ENCODE peak calls at places on chromosome X, in four cellular contexts. D, E, C and H are unnamed samples.

GRCh38 chrX:86023806-86024205 is 23.6 kb downstream of the CHM start:
- DNase-seq in C (no peak), D (no peak), E (no peak), H (no peak)

GRCh38 chrX:96314974-96315373 is 369.7 kb upstream of the DIAPH2 start:
- DNase-seq in D (no peak), C (no peak), E (peak), H (no peak)

GRCh38 chrX:15873566-15873965 is 19.0 kb upstream of the AP1S2 start:
- DNase-seq in D (no peak), E (no peak), C (no peak), H (no peak)

GRCh38 chrX:45719751-45720501 is 519.2 kb upstream of the DIPK2B start:
- DNase-seq in C (no peak), D (no peak), E (no peak), H (no peak)

GRCh38 chrX:108397627-108398392 is 40.4 kb downstream of the COL4A6 start:
- DNase-seq in D (no peak), C (no peak), E (no peak), H (no peak)

GRCh38 chrX:148691456-148691855 is 191.0 kb downstream of the AFF2 start:
- DNase-seq in E (no peak), D (no peak), C (no peak), H (no peak)

GRCh38 chrX:40116925-40117324 is 19.2 kb upstream of the BCOR start:
- DNase-seq in C (no peak), D (no peak), E (no peak), H (no peak)

GRCh38 chrX:151151668-151152267 is 24.6 kb upstream of the GPR50 start:
- DNase-seq in E (peak), D (no peak), C (peak), H (peak)

GRCh38 chrX:111917591-111917990 is 41.6 kb downstream of the TRPC5OS start:
- DNase-seq in D (no peak), E (no peak), C (no peak), H (peak)

GRCh38 chrX:41665676-41666075 is 23.1 kb upstream of the GPR34 start:
- DNase-seq in C (no peak), E (no peak), D (no peak), H (no peak)

GRCh38 chrX:108362026-108362425 is 76.2 kb downstream of the COL4A6 start:
- DNase-seq in E (peak), C (no peak), D (no peak), H (no peak)

GRCh38 chrX:72028701-72029470 is 102.8 kb downstream of the RTL5 start:
- DNase-seq in E (no peak), C (peak), D (no peak), H (no peak)

GRCh38 chrX:71938371-71938770 is 27.7 kb downstream of the NHSL2 start:
- DNase-seq in C (no peak), E (no peak), D (no peak), H (no peak)

GRCh38 chrX:50613846-50614245 is 143.2 kb upstream of the DGKK start:
- DNase-seq in E (no peak), C (no peak), D (no peak), H (no peak)

GRCh38 chrX:100643943-100644587 is at the start of gene SRPX2:
- DNase-seq in D (no peak), E (no peak), C (no peak), H (no peak)

GRCh38 chrX:113400193-113400704 is 559.6 kb upstream of the AMOT start:
- DNase-seq in E (peak), D (no peak), C (no peak), H (peak)

GRCh38 chrX:51804741-51805140 is 61.5 kb downstream of the GSPT2 start:
- DNase-seq in E (no peak), C (no peak), D (no peak), H (no peak)

GRCh38 chrX:71603618-71604017 is 14.7 kb downstream of the CXCR3 start:
- DNase-seq in D (no peak), E (no peak), C (no peak), H (no peak)

GRCh38 chrX:6151971-6152370 is 76.7 kb downstream of the NLGN4X start:
- DNase-seq in E (no peak), C (no peak), D (no peak), H (no peak)

GRCh38 chrX:23786268-23786815 is 3.4 kb downstream of the SAT1 start:
- DNase-seq in E (no peak), C (no peak), D (no peak), H (no peak)

GRCh38 chrX:105328773-105329172 is 108.3 kb upstream of the TEX13A start:
- DNase-seq in C (no peak), D (no peak), E (no peak), H (no peak)

GRCh38 chrX:768596-768995 is 138.0 kb downstream of the SHOX start:
- DNase-seq in E (no peak), C (no peak), D (no peak), H (no peak)

GRCh38 chrX:39984191-39984956 is 113.4 kb downstream of the BCOR start:
- DNase-seq in D (peak), E (no peak), C (no peak), H (no peak)

GRCh38 chrX:150934453-150934852 is 36.0 kb upstream of the CD99L2 start:
- DNase-seq in D (no peak), E (no peak), C (no peak), H (no peak)

GRCh38 chrX:102712216-102712966 is at the start of gene GPRASP2:
- DNase-seq in C (peak), E (no peak), D (no peak), H (no peak)

GRCh38 chrX:97399400-97399799 is 515.7 kb downstream of the RPA4 start:
- DNase-seq in E (no peak), D (peak), C (no peak), H (no peak)

GRCh38 chrX:24173115-24173847 is 23.8 kb downstream of the ZFX start:
- DNase-seq in C (no peak), D (no peak), E (no peak), H (no peak)

GRCh38 chrX:72351606-72352338 is 46.1 kb upstream of the CITED1 start:
- DNase-seq in E (no peak), C (no peak), D (no peak), H (no peak)

GRCh38 chrX:72394518-72395163 is 88.9 kb upstream of the CITED1 start:
- DNase-seq in C (no peak), E (no peak), D (no peak), H (no peak)

GRCh38 chrX:44025611-44026010 is 52.4 kb upstream of the NDP start:
- DNase-seq in D (no peak), E (no peak), C (no peak), H (no peak)

GRCh38 chrX:37638047-37638446 is 47.5 kb upstream of the XK start:
- DNase-seq in E (no peak), D (no peak), C (no peak), H (no peak)

GRCh38 chrX:77961063-77961462 is 8.4 kb downstream of the PGAM4 start:
- DNase-seq in D (no peak), E (no peak), C (no peak), H (no peak)

GRCh38 chrX:1434871-1435240 is 17.9 kb downstream of the ASMTL start:
- DNase-seq in C (no peak), E (no peak), D (no peak), H (no peak)

DNA sequence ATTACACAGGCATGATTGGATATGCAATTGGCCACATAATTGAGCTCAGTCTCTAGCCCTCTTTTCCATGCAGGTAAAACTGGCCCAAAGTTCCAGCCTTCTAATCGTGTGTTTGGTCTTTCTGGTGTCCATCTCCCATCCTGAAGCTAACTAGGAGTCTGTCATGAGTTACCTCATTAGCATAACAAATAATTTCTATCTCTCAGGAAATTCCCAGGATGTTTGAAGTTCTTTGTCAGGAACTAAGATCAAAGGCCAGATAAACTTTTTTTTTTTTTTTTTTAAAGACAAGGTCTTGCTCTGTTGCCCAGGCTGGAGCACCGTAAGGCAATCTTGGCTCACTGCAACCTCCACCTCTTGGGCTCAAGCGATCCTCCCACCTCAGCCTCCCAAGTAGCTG is 15.8 kb downstream of the ATXN3L start:
- DNase-seq in D (no peak), C (no peak), E (no peak), H (no peak)
- H3K4me3 ChIP-seq in D (no peak), C (no peak), E (no peak), H (no peak)

GRCh38 chrX:13414006-13414647 is 94.3 kb upstream of the ATXN3L start:
- DNase-seq in C (no peak), D (no peak), E (no peak), H (no peak)
- TF ChIP-seq SUZ12 in C (no peak), D (no peak), E (no peak), H (no peak)

DNA sequence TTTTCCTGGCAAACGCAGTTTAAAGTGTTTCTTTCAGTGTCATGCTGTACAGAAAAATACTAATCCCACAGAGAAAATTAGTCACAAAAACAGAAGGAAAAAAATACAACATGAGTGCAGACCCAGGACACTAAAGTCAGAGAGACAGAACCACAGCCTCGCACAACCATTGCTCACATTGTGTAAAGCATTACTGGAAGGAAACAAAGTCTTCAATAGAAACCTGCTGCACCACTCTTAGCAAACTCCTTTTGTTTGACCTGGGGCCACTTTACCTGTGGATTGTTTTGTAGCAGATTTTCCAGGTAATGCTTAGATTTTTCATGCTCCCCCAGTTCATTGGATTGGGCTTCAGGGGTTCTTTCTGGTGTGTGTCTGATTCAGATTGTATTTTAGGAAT is 131.8 kb upstream of the TMLHE start:
- DNase-seq in D (no peak), E (no peak), C (no peak), H (no peak)
- H3K4me3 ChIP-seq in D (no peak), E (no peak), C (no peak), H (no peak)

GRCh38 chrX:48942895-48943294 is 14.5 kb downstream of the OTUD5 start:
- DNase-seq in E (no peak), C (no peak), D (no peak), H (no peak)

GRCh38 chrX:48940404-48940955 is 16.9 kb downstream of the OTUD5 start:
- DNase-seq in E (no peak), D (no peak), C (no peak), H (no peak)

GRCh38 chrX:48948589-48948988 is 8.8 kb downstream of the OTUD5 start:
- DNase-seq in D (no peak), C (no peak), E (no peak), H (no peak)

GRCh38 chrX:48945517-48946348 is 11.7 kb downstream of the OTUD5 start:
- DNase-seq in D (no peak), E (peak), C (peak), H (no peak)
- TF ChIP-seq SUZ12 in D (no peak), E (no peak), C (no peak), H (no peak)

GRCh38 chrX:53717205-53717604 is 30.7 kb upstream of the HUWE1 start:
- DNase-seq in E (no peak), C (no peak), D (peak), H (no peak)
- H3K4me3 ChIP-seq in E (no peak), C (no peak), D (no peak), H (no peak)

DNA sequence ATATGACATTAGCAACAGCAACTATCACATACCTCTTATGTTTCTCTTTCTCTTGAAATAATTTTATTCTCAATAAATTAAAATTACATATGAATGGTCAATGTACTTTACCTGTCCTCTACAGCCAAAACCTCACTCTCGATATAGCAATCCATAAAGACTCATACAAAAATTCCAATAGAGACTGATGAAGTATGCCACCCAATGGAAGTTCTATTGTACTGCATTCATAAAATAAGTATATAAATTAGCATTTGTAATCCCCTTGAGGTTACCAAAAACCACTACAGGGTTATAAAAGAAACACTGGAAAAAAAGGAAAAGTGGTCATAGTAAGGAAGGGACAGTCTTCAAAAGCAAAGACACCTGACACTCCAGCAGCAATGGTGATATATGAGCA is 32.8 kb downstream of the CLDN2 start:
- DNase-seq in D (no peak), C (no peak), E (no peak), H (no peak)
- TF ChIP-seq SUZ12 in D (no peak), C (no peak), E (no peak), H (no peak)

DNA sequence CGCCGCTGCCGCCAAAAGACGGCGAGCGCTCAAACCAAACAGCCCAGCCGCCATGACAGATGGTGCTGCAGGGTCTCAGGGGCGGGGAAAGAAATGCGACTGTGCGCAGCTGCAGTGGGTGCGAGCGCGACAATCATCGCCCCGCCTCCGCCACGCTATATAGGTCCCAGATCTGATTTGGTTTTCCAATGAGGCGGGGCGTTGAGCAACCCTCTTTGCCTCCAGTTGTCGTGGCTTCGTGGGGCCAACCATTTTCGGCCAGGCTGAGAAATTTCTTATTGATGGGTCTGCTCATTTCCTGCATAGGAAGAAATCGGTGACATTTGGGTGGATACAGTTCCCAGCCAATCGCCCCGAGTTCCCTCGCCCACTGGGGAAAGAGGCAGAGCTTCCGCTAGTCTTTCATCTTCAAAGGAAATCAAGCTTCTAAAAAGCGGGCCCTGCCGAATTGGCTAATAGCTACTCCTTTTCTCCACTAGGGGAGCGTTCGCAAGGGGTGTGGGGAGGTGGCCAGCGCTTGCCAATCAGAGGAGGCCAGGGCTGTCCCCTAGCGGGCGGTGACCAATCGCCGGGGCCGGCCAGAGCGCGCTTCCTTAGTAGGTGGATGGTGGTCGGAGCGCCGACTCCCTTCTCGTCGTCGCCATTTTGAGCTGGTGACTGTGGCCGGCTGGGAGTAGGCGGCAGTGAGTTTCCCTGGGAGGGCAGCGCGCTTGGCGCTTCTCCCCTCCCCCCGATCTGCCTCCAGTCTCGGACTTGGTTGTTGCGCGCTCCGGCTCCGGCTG is at the start of the genes NDUFB11 and RBM10:
- DNase-seq in C (peak), D (peak), E (peak), H (peak)
- H3K4me3 ChIP-seq in C (peak), D (peak), E (peak), H (peak)

GRCh38 chrX:120282697-120283096 is 28.6 kb downstream of the TMEM255A start:
- DNase-seq in C (no peak), E (no peak), D (no peak), H (no peak)
- TF ChIP-seq SUZ12 in C (no peak), E (no peak), D (no peak), H (no peak)

GRCh38 chrX:154489182-154489581 is 1.2 kb downstream of the SLC10A3 start:
- DNase-seq in D (no peak), E (no peak), C (no peak), H (no peak)

GRCh38 chrX:154488336-154489075 is 1.9 kb downstream of the SLC10A3 start:
- DNase-seq in C (no peak), E (no peak), D (no peak), H (no peak)

GRCh38 chrX:154486396-154487207 is at the start of gene UBL4A:
- DNase-seq in D (no peak), E (no peak), C (peak), H (no peak)

GRCh38 chrX:154486052-154486395 is 391 bp downstream of the UBL4A start:
- DNase-seq in C (peak), E (no peak), D (no peak), H (no peak)

GRCh38 chrX:154487518-154488290 is 1.3 kb upstream of the UBL4A start:
- DNase-seq in D (no peak), C (no peak), E (no peak), H (no peak)
- H3K4me3 ChIP-seq in D (no peak), C (no peak), E (no peak), H (no peak)

GRCh38 chrX:8192276-8192675 is 21.2 kb upstream of the VCX2 start:
- DNase-seq in D (no peak), E (no peak), C (no peak), H (no peak)

GRCh38 chrX:8189096-8189830 is 18.2 kb upstream of the VCX2 start:
- DNase-seq in C (no peak), E (no peak), D (no peak), H (no peak)

GRCh38 chrX:8194216-8194615 is 23.1 kb upstream of the VCX2 start:
- DNase-seq in E (no peak), D (no peak), C (no peak), H (no peak)

GRCh38 chrX:8190341-8190830 is 19.3 kb upstream of the VCX2 start:
- DNase-seq in C (no peak), E (no peak), D (no peak), H (no peak)

GRCh38 chrX:8191022-8191421 is 20.0 kb upstream of the VCX2 start:
- DNase-seq in C (no peak), D (no peak), E (no peak), H (no peak)
- TF ChIP-seq SUZ12 in C (no peak), D (no peak), E (no peak), H (no peak)